ENCODE peak calls at places on chromosomes 11 and 22, in four cellular contexts. One of them, this sample, is unnamed.
A peak's percentile ranks its signal among the peaks of the same experiment; 100 is the strongest.

GRCh38 chr11:70862093-70862492 is 390.3 kb downstream of the SHANK2 start:
- DNase-seq in AG10803: no peak
- DNase-seq in tibial nerve: no peak
- DNase-seq in GM13977: no peak
- DNase-seq in this sample: no peak

GRCh38 chr22:47629273-47629711 is 866.8 kb downstream of the TBC1D22A start:
- DNase-seq in AG10803: no peak
- DNase-seq in tibial nerve: no peak
- DNase-seq in GM13977: no peak
- DNase-seq in this sample: no peak

GRCh38 chr11:112844530-112844929 is 116.7 kb upstream of the NCAM1 start:
- DNase-seq in AG10803: peak; percentile 22
- DNase-seq in tibial nerve: no peak
- DNase-seq in GM13977: no peak
- DNase-seq in this sample: no peak

GRCh38 chr11:116535954-116536353 is 236.8 kb downstream of the BUD13 start:
- DNase-seq in AG10803: no peak
- DNase-seq in tibial nerve: no peak
- DNase-seq in GM13977: no peak
- DNase-seq in this sample: no peak

GRCh38 chr22:50417544-50417943 is 57.3 kb downstream of the SBF1 start:
- DNase-seq in AG10803: no peak
- DNase-seq in tibial nerve: no peak
- DNase-seq in GM13977: no peak
- DNase-seq in this sample: no peak

GRCh38 chr22:50146440-50147228 is 23.9 kb upstream of the PANX2 start:
- DNase-seq in AG10803: peak; percentile 72
- DNase-seq in tibial nerve: peak; percentile 48
- DNase-seq in GM13977: no peak
- DNase-seq in this sample: no peak

GRCh38 chr11:69992943-69993694 is 85.0 kb upstream of the ANO1 start:
- DNase-seq in AG10803: no peak
- DNase-seq in tibial nerve: no peak
- DNase-seq in GM13977: no peak
- DNase-seq in this sample: no peak

GRCh38 chr11:92324890-92325289 is 100.3 kb downstream of the FAT3 start:
- DNase-seq in AG10803: no peak
- DNase-seq in tibial nerve: no peak
- DNase-seq in GM13977: no peak
- DNase-seq in this sample: no peak

GRCh38 chr11:1119282-1120146 is 38.2 kb upstream of the MUC5AC start:
- DNase-seq in AG10803: no peak
- DNase-seq in tibial nerve: no peak
- DNase-seq in GM13977: no peak
- DNase-seq in this sample: peak; percentile 16

GRCh38 chr11:3613998-3614741 is 27.6 kb downstream of the ART5 start:
- DNase-seq in AG10803: no peak
- DNase-seq in tibial nerve: no peak
- DNase-seq in GM13977: no peak
- DNase-seq in this sample: no peak

GRCh38 chr11:31812392-31813241 is 1.5 kb upstream of the PAX6 start:
- DNase-seq in AG10803: no peak
- DNase-seq in tibial nerve: no peak
- DNase-seq in GM13977: peak; percentile 58
- DNase-seq in this sample: no peak

GRCh38 chr22:24532075-24532474 is 22.9 kb downstream of the GUCD1 start:
- DNase-seq in AG10803: no peak
- DNase-seq in tibial nerve: no peak
- DNase-seq in GM13977: no peak
- DNase-seq in this sample: no peak

GRCh38 chr11:122023614-122024250 is 92.3 kb downstream of the BLID start:
- DNase-seq in AG10803: peak; percentile 46
- DNase-seq in tibial nerve: no peak
- DNase-seq in GM13977: no peak
- DNase-seq in this sample: no peak

GRCh38 chr11:118136826-118137225 is 15.8 kb downstream of the SCN4B start:
- DNase-seq in AG10803: no peak
- DNase-seq in tibial nerve: no peak
- DNase-seq in GM13977: no peak
- DNase-seq in this sample: no peak

GRCh38 chr22:43226368-43226979 is 39.5 kb upstream of the TTLL12 start:
- DNase-seq in AG10803: peak; percentile 40
- DNase-seq in tibial nerve: no peak
- DNase-seq in GM13977: no peak
- DNase-seq in this sample: no peak

GRCh38 chr11:72238492-72239295 is 5.3 kb downstream of the PHOX2A start:
- DNase-seq in AG10803: no peak
- DNase-seq in tibial nerve: no peak
- DNase-seq in GM13977: peak; percentile 34
- DNase-seq in this sample: no peak

GRCh38 chr11:108559904-108560303 is 33.7 kb downstream of the EXPH5 start:
- DNase-seq in AG10803: peak; percentile 99
- DNase-seq in tibial nerve: no peak
- DNase-seq in GM13977: no peak
- DNase-seq in this sample: no peak

GRCh38 chr22:37562049-37562784 is 1.9 kb downstream of the CDC42EP1 start:
- DNase-seq in AG10803: no peak
- DNase-seq in tibial nerve: no peak
- DNase-seq in GM13977: no peak
- DNase-seq in this sample: no peak
- TF ChIP-seq CTCF in AG10803: no peak
- TF ChIP-seq CTCF in tibial nerve: no peak
- TF ChIP-seq CTCF in GM13977: no peak
- TF ChIP-seq CTCF in this sample: peak; percentile 26

GRCh38 chr11:75399344-75400109 is at the start of gene RPS3:
- DNase-seq in AG10803: peak; percentile 90
- DNase-seq in tibial nerve: peak; percentile 91
- DNase-seq in GM13977: peak; percentile 93
- DNase-seq in this sample: peak; percentile 89

GRCh38 chr11:75403037-75403436 is 3.7 kb downstream of the RPS3 start:
- DNase-seq in AG10803: no peak
- DNase-seq in tibial nerve: no peak
- DNase-seq in GM13977: no peak
- DNase-seq in this sample: no peak

GRCh38 chr11:75403983-75404658 is 4.8 kb downstream of the RPS3 start:
- DNase-seq in AG10803: no peak
- DNase-seq in tibial nerve: no peak
- DNase-seq in GM13977: no peak
- DNase-seq in this sample: no peak

GRCh38 chr11:75400110-75400865 is 970 bp downstream of the RPS3 start:
- DNase-seq in AG10803: peak; percentile 19
- DNase-seq in tibial nerve: no peak
- DNase-seq in GM13977: no peak
- DNase-seq in this sample: no peak

GRCh38 chr11:75402002-75402773 is 2.9 kb downstream of the RPS3 start:
- DNase-seq in AG10803: no peak
- DNase-seq in tibial nerve: no peak
- DNase-seq in GM13977: no peak
- DNase-seq in this sample: no peak
- TF ChIP-seq CTCF in AG10803: no peak
- TF ChIP-seq CTCF in tibial nerve: no peak
- TF ChIP-seq CTCF in GM13977: no peak
- TF ChIP-seq CTCF in this sample: no peak

GRCh38 chr22:21641417-21641794 is 696 bp upstream of the SDF2L1 start:
- DNase-seq in AG10803: peak; percentile 47
- DNase-seq in tibial nerve: peak; percentile 43
- DNase-seq in GM13977: peak; percentile 56
- DNase-seq in this sample: no peak

GRCh38 chr22:21640810-21641209 is 1.3 kb upstream of the SDF2L1 start:
- DNase-seq in AG10803: no peak
- DNase-seq in tibial nerve: no peak
- DNase-seq in GM13977: peak; percentile 19
- DNase-seq in this sample: no peak

GRCh38 chr22:21643533-21644357 is 1.6 kb downstream of the SDF2L1 start:
- DNase-seq in AG10803: no peak
- DNase-seq in tibial nerve: no peak
- DNase-seq in GM13977: no peak
- DNase-seq in this sample: no peak

GRCh38 chr22:21642584-21643448 is 714 bp downstream of the SDF2L1 start:
- DNase-seq in AG10803: peak; percentile 35
- DNase-seq in tibial nerve: no peak
- DNase-seq in GM13977: peak; percentile 82
- DNase-seq in this sample: peak; percentile 67

GRCh38 chr22:21641795-21642583 is at the start of gene SDF2L1:
- DNase-seq in AG10803: peak; percentile 98
- DNase-seq in tibial nerve: peak; percentile 98
- DNase-seq in GM13977: peak; percentile 99
- DNase-seq in this sample: peak; percentile 93
- TF ChIP-seq CTCF in AG10803: no peak
- TF ChIP-seq CTCF in tibial nerve: peak; percentile 66
- TF ChIP-seq CTCF in GM13977: peak; percentile 10
- TF ChIP-seq CTCF in this sample: peak; percentile 39

DNA sequence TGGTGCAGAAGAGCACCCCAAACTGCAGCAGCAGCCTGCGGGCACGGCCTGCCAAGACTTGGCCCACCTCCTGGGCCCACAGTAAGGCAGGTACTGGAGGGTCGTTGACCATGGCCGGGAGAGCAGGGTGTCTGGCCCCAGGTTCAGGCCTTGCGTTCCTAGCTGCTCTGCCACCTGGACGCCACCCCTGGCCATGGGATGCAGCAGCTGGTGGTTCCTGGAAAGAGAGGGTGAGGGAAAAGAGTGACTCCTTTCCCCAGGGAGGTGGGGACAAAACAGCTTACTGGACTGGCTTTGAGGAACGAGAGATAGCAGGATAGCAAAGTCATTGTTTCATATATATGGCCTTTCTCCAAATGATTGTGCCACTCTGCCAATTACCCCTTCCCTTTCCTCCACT is 1.8 kb downstream of the BSCL2 start:
- DNase-seq in AG10803: no peak
- DNase-seq in tibial nerve: no peak
- DNase-seq in GM13977: no peak
- DNase-seq in this sample: no peak
- TF ChIP-seq CTCF in AG10803: no peak
- TF ChIP-seq CTCF in tibial nerve: no peak
- TF ChIP-seq CTCF in GM13977: no peak
- TF ChIP-seq CTCF in this sample: no peak

DNA sequence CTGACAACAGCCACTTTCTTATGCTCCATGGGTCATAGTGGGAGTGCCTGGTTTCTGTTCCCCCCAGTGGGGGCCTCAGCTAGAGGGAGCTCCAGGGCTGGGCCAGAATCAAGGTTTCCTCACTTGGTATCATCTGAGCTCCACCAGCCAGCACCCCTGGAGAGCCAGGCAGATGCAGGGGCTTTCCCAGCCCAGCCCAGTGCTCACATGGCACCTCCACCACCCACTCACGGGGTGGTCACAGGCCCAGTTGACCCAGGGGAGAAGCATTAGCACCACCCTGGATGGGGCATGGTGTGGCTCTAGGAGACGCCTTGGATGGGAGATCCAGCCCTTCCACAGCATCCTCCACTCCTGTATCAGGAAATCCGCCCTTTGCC is 24.1 kb upstream of the WNT7B start:
- DNase-seq in AG10803: no peak
- DNase-seq in tibial nerve: no peak
- DNase-seq in GM13977: no peak
- DNase-seq in this sample: no peak
- TF ChIP-seq CTCF in AG10803: peak; percentile 19
- TF ChIP-seq CTCF in tibial nerve: no peak
- TF ChIP-seq CTCF in GM13977: no peak
- TF ChIP-seq CTCF in this sample: no peak

This sample was measured in mesothelial cell of epicardium.